ENCODE peak calls at places on chromosomes 12 and 14, in seven cellular contexts. O is GM20000, D is cardiac muscle cell, X is neural crest cell, E is stromal cell of bone marrow, M is posterior vena cava, I is kidney tubule cell. B is an unnamed sample.

GRCh38 chr12:15796493-15797141 is 7.4 kb upstream of the EPS8 start:
- DNase-seq in O (no peak), D (no peak), X (no peak), E (no peak), M (no peak), I (peak), B (no peak)

GRCh38 chr12:132466241-132467188 is 23.4 kb upstream of the FBRSL1 start:
- DNase-seq in O (no peak), D (no peak), X (no peak), E (no peak), M (no peak), I (no peak), B (no peak)

GRCh38 chr12:101698782-101699347 is 1.4 kb downstream of the CHPT1 start:
- DNase-seq in O (peak), D (no peak), X (no peak), E (no peak), M (no peak), I (no peak), B (peak)

GRCh38 chr12:33431648-33432047 is 8.0 kb downstream of the SYT10 start:
- DNase-seq in O (no peak), D (no peak), X (no peak), E (no peak), M (no peak), I (no peak), B (no peak)

GRCh38 chr12:64669270-64669842 is 59.1 kb downstream of the RASSF3 start:
- DNase-seq in O (peak), D (peak), X (no peak), E (no peak), M (no peak), I (peak), B (peak)

GRCh38 chr14:101471723-101472517 is 89.4 kb upstream of the DIO3 start:
- DNase-seq in O (no peak), D (no peak), X (no peak), E (no peak), M (peak), I (no peak), B (no peak)

GRCh38 chr12:8078400-8078799 is 3.7 kb upstream of the NECAP1 start:
- DNase-seq in O (peak), D (peak), X (no peak), E (peak), M (no peak), I (peak), B (peak)

GRCh38 chr12:120167529-120168095 is 26.9 kb downstream of the GCN1 start:
- DNase-seq in O (no peak), D (no peak), X (no peak), E (no peak), M (no peak), I (no peak), B (peak)

GRCh38 chr12:5328669-5329068 is 103.2 kb upstream of the NTF3 start:
- DNase-seq in O (no peak), D (no peak), X (no peak), E (no peak), M (no peak), I (no peak), B (peak)

GRCh38 chr14:56160058-56160457 is 41.8 kb downstream of the PELI2 start:
- DNase-seq in O (no peak), D (no peak), X (no peak), E (no peak), M (no peak), I (no peak), B (peak)

GRCh38 chr12:114945351-114945750 is 261.4 kb upstream of the TBX3 start:
- DNase-seq in O (no peak), D (no peak), X (no peak), E (no peak), M (no peak), I (no peak), B (no peak)

GRCh38 chr12:30874455-30875313 is 51.9 kb upstream of the TSPAN11 start:
- DNase-seq in O (no peak), D (no peak), X (no peak), E (no peak), M (no peak), I (peak), B (peak)

GRCh38 chr12:76018672-76019071 is 12.9 kb downstream of the PHLDA1 start:
- DNase-seq in O (no peak), D (no peak), X (no peak), E (no peak), M (no peak), I (peak), B (no peak)

GRCh38 chr14:94728950-94729349 is 41.0 kb downstream of the GSC start:
- DNase-seq in O (no peak), D (no peak), X (no peak), E (no peak), M (no peak), I (no peak), B (no peak)

B was measured in NCI-H69.